ENCODE peak calls at places on chromosomes 2 and 18, in eight cellular contexts. M is breast epithelium, P is lower lobe of right lung, H is PC-9, G is HepG2, L is AG09309, I is GM20000, Z is GM06990. F is an unnamed sample.

GRCh38 chr2:20224716-20225293 is at the start of gene SDC1:
- DNase-seq in P (peak), M (peak), H (no peak), Z (peak), I (peak), G (no peak), L (peak), F (no peak)

GRCh38 chr2:15059870-15060617 is 427.5 kb downstream of the LRATD1 start:
- DNase-seq in G (no peak), L (no peak), P (no peak), Z (no peak), M (no peak), I (no peak), H (no peak), F (no peak)

GRCh38 chr2:121748202-121748601 is 7.2 kb upstream of the TSN start:
- DNase-seq in H (no peak), G (peak), I (no peak), L (peak), M (no peak), P (no peak), Z (no peak), F (no peak)

GRCh38 chr18:4450065-4450676 is 4.9 kb downstream of the DLGAP1 start:
- DNase-seq in M (no peak), P (no peak), I (no peak), L (no peak), G (no peak), Z (no peak), H (no peak), F (no peak)

GRCh38 chr2:100877555-100877954 is 57.6 kb downstream of the NPAS2 start:
- DNase-seq in L (no peak), H (no peak), I (no peak), G (no peak), P (no peak), M (no peak), Z (no peak), F (no peak)

GRCh38 chr2:168640039-168640438 is 162.4 kb upstream of the NOSTRIN start:
- DNase-seq in Z (no peak), G (no peak), L (no peak), P (no peak), I (no peak), H (no peak), M (no peak), F (no peak)

GRCh38 chr2:97868986-97869721 is 126.6 kb downstream of the TMEM131 start:
- DNase-seq in H (peak), M (no peak), G (peak), L (peak), Z (no peak), I (no peak), P (no peak), F (no peak)

GRCh38 chr2:172282944-172283343 is 144.4 kb upstream of the ITGA6 start:
- DNase-seq in M (no peak), L (peak), P (no peak), I (no peak), Z (no peak), H (no peak), G (no peak), F (peak)

GRCh38 chr2:202387608-202388342 is 11.6 kb downstream of the BMPR2 start:
- DNase-seq in L (no peak), H (no peak), Z (no peak), G (no peak), M (no peak), P (no peak), I (no peak), F (no peak)

GRCh38 chr2:98903767-98904485 is 32.1 kb downstream of the CRACDL start:
- DNase-seq in I (no peak), Z (no peak), M (peak), L (no peak), H (no peak), P (no peak), G (no peak), F (no peak)

GRCh38 chr2:13884271-13884976 is 748.1 kb upstream of the LRATD1 start:
- DNase-seq in P (no peak), Z (no peak), H (no peak), M (no peak), G (no peak), L (no peak), I (no peak), F (no peak)
- TF ChIP-seq CTCF in P (no peak), Z (no peak), H (no peak), M (no peak), G (no peak), L (no peak), I (no peak), F (no peak)

DNA sequence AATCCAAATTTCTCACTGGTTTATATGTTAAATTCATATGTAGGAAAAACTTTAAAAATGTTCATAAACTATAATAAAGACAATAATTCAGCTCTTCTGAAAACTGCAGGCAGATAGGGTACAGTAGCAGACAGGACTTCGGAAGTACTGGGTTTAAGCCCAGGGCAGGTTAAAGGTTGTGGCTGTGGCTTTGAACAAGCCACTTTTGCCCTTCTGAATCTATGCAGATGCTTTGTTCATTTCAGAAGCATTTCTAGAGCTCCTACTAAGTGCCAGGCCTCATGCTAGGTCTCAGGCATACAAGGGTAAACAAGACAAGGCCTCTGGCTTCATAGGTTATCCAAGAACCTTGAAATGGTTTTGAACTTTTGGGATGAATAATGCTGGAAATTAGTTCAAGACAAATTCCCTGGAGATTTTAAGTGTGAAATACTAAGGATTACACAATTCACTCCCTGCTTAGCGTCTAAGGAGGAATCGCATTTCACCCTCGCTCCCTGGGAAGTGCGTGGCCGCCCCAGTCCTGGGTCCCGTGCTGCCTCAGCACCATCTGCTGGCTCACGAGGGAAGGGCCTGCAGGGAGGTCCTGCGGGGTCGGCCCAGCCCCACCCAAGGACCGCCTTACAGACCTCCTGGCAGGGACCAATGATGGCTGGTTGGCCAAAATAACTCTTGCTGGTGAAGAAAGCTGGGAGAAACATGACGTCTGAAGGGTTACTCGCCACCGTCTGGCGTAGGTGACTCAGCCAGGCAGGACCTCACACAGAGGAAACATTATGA is 67.7 kb upstream of the L3MBTL4 start:
- DNase-seq in L (peak), M (peak), Z (peak), P (peak), I (peak), G (peak), H (no peak), F (no peak)
- TF ChIP-seq CTCF in L (peak), M (peak), Z (peak), P (peak), I (peak), G (peak), H (peak), F (no peak)

GRCh38 chr2:152467677-152468406 is 132.9 kb downstream of the FMNL2 start:
- DNase-seq in H (no peak), G (no peak), I (no peak), L (no peak), M (no peak), P (no peak), Z (no peak), F (no peak)

GRCh38 chr2:152466925-152467676 is 132.1 kb downstream of the FMNL2 start:
- DNase-seq in I (peak), L (no peak), P (no peak), G (no peak), Z (peak), M (peak), H (no peak), F (peak)

GRCh38 chr2:152464853-152465470 is 130.0 kb downstream of the FMNL2 start:
- DNase-seq in G (no peak), M (no peak), Z (no peak), L (no peak), H (no peak), I (no peak), P (no peak), F (no peak)

GRCh38 chr2:152465541-152465940 is 130.6 kb downstream of the FMNL2 start:
- DNase-seq in L (no peak), G (no peak), Z (no peak), P (no peak), H (no peak), M (no peak), I (no peak), F (no peak)

GRCh38 chr2:152466041-152466440 is 131.1 kb downstream of the FMNL2 start:
- DNase-seq in L (no peak), Z (peak), G (no peak), I (peak), P (no peak), M (no peak), H (no peak), F (no peak)
- TF ChIP-seq CTCF in L (no peak), Z (peak), G (peak), I (no peak), P (no peak), M (no peak), H (no peak), F (no peak)

GRCh38 chr2:126785862-126786261 is 112.8 kb upstream of the TEX51 start:
- DNase-seq in L (no peak), G (no peak), Z (no peak), M (no peak), I (no peak), P (no peak), H (no peak), F (no peak)
- TF ChIP-seq CTCF in L (no peak), G (no peak), Z (no peak), M (no peak), I (no peak), P (no peak), H (no peak), F (no peak)

DNA sequence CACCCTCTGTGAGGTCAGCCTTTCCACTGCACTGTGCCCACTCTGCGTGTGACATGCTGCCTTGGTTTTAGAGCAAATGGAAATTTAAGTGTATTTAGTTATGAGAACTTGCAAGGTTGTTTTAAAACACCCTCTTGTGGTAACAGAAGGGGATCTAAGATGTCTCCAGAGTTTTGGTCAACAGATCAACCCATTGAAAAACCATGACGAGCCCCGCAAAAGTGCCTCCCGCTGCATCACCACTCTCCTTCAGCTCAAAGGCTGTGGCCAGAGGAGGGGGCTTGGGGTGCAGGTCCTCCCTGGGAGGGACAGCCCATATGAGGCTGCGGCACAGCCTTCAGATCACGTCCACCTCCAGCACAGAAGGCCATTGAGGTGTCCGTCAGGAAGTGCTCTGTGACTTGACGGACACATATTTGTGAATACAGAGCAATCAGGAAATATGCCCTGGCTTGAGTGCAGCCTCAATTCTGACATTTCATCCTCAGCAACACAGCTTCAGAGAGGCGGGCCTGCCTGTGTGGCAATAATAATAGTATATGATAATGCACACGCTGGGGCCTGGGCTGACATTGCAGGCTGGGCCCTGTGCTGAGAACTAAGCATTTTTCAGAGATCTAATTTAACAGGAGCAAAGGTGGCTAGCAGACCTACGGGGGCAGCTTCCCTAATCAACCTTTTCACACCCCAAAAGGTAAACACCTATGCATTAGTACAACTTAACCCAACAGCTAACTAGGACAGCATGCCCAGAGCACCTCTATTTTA is 213.9 kb downstream of the ANAPC1 start:
- DNase-seq in P (no peak), L (no peak), G (no peak), I (no peak), Z (no peak), H (no peak), M (no peak), F (no peak)
- TF ChIP-seq CTCF in P (no peak), L (no peak), G (no peak), I (no peak), Z (no peak), H (peak), M (no peak), F (no peak)

DNA sequence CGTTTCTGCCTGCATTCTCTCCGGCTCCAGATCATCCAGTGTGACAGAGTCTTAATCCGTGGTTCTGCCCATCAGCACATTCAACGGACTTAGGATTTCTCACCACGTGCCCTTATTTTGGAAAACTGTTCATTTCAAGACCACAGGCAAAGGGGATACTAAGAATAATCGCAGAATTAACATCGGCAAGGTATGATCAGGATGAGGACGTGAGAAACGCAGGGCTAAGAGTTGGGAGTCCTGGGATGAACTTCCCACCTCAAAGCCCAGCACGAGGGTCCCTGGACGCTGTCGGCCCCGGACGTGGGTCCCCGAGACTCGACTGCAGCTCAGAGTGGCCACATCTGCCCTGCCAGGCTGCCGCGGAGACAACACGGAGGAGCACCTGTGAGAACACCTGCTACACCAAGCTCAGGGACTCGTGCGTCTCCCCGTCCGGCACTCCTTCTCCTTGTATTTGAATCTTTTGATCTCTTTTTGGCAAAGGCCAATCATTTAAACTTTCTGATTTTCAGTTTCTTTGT is 499.0 kb upstream of the SALL3 start:
- DNase-seq in H (no peak), G (no peak), P (peak), L (no peak), I (no peak), M (no peak), Z (no peak), F (no peak)
- TF ChIP-seq CTCF in H (no peak), G (no peak), P (no peak), L (no peak), I (no peak), M (no peak), Z (no peak), F (no peak)

DNA sequence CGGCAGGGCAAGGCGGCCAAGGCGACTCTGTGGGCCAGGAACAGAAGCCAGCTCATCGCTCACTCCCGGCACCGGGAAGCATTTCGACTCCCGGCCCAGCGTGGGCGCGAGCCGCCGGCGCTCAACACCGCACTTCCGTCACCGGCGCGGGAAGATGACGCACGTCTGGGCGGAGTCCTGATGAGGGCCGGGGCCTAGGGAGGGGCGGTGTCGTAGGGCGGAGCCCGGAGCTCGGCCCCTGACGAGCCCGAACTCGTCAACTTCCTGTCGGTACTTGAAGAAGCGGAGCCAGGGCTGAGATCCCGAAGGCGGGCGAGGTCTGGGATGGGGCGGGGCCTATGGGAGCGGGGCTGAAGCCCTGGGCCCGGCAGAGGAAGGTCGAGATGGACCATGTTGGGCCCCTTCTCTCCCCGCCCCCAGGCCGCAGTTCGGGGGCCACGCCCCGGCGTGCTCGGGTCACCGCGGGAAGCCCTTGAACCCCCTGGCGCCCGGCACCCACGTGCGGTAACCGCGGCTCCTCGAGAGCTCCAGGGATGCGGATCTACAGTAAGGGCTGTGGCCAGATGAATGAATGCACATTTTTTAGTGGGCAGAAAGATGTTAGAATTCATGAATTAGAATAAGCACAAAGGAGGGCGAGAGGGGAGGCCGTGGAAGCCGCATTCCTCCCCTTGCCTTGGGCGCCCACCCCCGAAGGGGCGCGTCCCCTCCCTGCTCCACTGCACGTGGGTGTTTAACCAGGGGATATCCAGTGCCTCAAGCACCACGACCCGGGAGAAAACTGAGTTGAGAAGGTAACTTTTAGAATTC is at the start of gene RNASEH1:
- DNase-seq in P (peak), I (peak), G (peak), M (peak), H (peak), L (peak), Z (peak), F (peak)
- TF ChIP-seq CTCF in P (no peak), I (no peak), G (no peak), M (no peak), H (no peak), L (no peak), Z (no peak), F (no peak)

GRCh38 chr2:75241696-75242095 is 42.4 kb upstream of the TACR1 start:
- DNase-seq in G (peak), Z (no peak), H (no peak), P (no peak), L (no peak), M (no peak), I (no peak), F (no peak)
- TF ChIP-seq CTCF in G (peak), Z (peak), H (peak), P (no peak), L (peak), M (no peak), I (no peak), F (peak)

DNA sequence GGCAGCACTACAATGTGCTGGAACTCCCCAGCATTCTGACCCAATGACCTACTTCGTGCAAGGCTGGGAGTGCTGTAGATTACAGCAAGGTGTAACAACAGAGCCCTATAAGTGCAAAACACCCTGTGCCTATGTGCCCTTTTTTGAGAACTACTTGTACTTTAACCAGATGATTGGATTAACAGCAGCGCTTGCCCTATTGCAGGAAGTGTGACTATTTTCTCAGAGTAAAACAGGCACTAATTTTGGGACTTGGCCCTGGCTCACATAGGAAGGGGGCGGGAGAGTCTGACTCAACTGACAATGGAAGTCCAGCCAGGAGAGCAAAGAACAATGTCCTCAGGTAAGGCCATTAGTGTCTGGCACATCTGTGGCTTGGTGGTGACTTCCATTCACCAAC is 35.6 kb upstream of the RNF125 start:
- DNase-seq in I (no peak), P (no peak), M (no peak), L (no peak), Z (no peak), G (no peak), H (no peak), F (no peak)
- TF ChIP-seq CTCF in I (no peak), P (no peak), M (no peak), L (no peak), Z (no peak), G (no peak), H (no peak), F (no peak)

F was measured in HL-60.